ENCODE peak calls at places on chromosomes 6 and 20, in seven cellular contexts. One of them, this sample, is unnamed.

GRCh38 chr6:133890941-133891813 is 2.3 kb downstream of the TCF21 start:
- DNase-seq in AG04450: no peak
- DNase-seq in iris pigment epithelial cell: no peak
- DNase-seq in astrocyte of the cerebellum: no peak
- DNase-seq in T-helper 9 cell: no peak
- DNase-seq in SK-MEL-5: peak
- DNase-seq in left lung: peak
- DNase-seq in this sample: peak

GRCh38 chr6:2861071-2861821 is 19.6 kb upstream of the SERPINB1 start:
- DNase-seq in astrocyte of the cerebellum: no peak
- DNase-seq in SK-MEL-5: no peak
- DNase-seq in left lung: no peak
- DNase-seq in T-helper 9 cell: no peak
- DNase-seq in iris pigment epithelial cell: no peak
- DNase-seq in AG04450: no peak
- DNase-seq in this sample: no peak

GRCh38 chr6:15369838-15370237 is 124.0 kb downstream of the JARID2 start:
- DNase-seq in astrocyte of the cerebellum: no peak
- DNase-seq in left lung: no peak
- DNase-seq in AG04450: no peak
- DNase-seq in T-helper 9 cell: no peak
- DNase-seq in SK-MEL-5: no peak
- DNase-seq in iris pigment epithelial cell: no peak
- DNase-seq in this sample: no peak

GRCh38 chr20:48724891-48725588 is 102.8 kb downstream of the PREX1 start:
- DNase-seq in astrocyte of the cerebellum: no peak
- DNase-seq in iris pigment epithelial cell: no peak
- DNase-seq in AG04450: no peak
- DNase-seq in left lung: no peak
- DNase-seq in SK-MEL-5: no peak
- DNase-seq in T-helper 9 cell: no peak
- DNase-seq in this sample: peak

GRCh38 chr6:148422085-148422484 is 79.4 kb downstream of the SASH1 start:
- DNase-seq in SK-MEL-5: no peak
- DNase-seq in left lung: no peak
- DNase-seq in T-helper 9 cell: no peak
- DNase-seq in iris pigment epithelial cell: no peak
- DNase-seq in astrocyte of the cerebellum: no peak
- DNase-seq in AG04450: no peak
- DNase-seq in this sample: no peak

GRCh38 chr20:15867899-15868298 is 705.3 kb downstream of the KIF16B start:
- DNase-seq in AG04450: no peak
- DNase-seq in SK-MEL-5: peak
- DNase-seq in T-helper 9 cell: no peak
- DNase-seq in astrocyte of the cerebellum: no peak
- DNase-seq in left lung: no peak
- DNase-seq in iris pigment epithelial cell: no peak
- DNase-seq in this sample: no peak

GRCh38 chr20:36062799-36063198 is 91.7 kb upstream of the EPB41L1 start:
- DNase-seq in left lung: no peak
- DNase-seq in astrocyte of the cerebellum: no peak
- DNase-seq in AG04450: no peak
- DNase-seq in T-helper 9 cell: no peak
- DNase-seq in SK-MEL-5: no peak
- DNase-seq in iris pigment epithelial cell: peak
- DNase-seq in this sample: no peak

GRCh38 chr20:62020935-62021701 is 44.6 kb downstream of the TAF4 start:
- DNase-seq in SK-MEL-5: no peak
- DNase-seq in left lung: peak
- DNase-seq in iris pigment epithelial cell: peak
- DNase-seq in astrocyte of the cerebellum: no peak
- DNase-seq in T-helper 9 cell: no peak
- DNase-seq in AG04450: no peak
- DNase-seq in this sample: no peak

GRCh38 chr6:149082320-149082719 is 235.2 kb upstream of the TAB2 start:
- DNase-seq in astrocyte of the cerebellum: peak
- DNase-seq in left lung: no peak
- DNase-seq in T-helper 9 cell: peak
- DNase-seq in AG04450: no peak
- DNase-seq in SK-MEL-5: peak
- DNase-seq in iris pigment epithelial cell: peak
- DNase-seq in this sample: peak

GRCh38 chr6:57242505-57242904 is 20.4 kb upstream of the RAB23 start:
- DNase-seq in AG04450: peak
- DNase-seq in T-helper 9 cell: no peak
- DNase-seq in SK-MEL-5: no peak
- DNase-seq in astrocyte of the cerebellum: peak
- DNase-seq in iris pigment epithelial cell: peak
- DNase-seq in left lung: no peak
- DNase-seq in this sample: no peak

GRCh38 chr20:19996970-19997369 is 20.2 kb upstream of the NAA20 start:
- DNase-seq in AG04450: no peak
- DNase-seq in T-helper 9 cell: no peak
- DNase-seq in astrocyte of the cerebellum: peak
- DNase-seq in iris pigment epithelial cell: no peak
- DNase-seq in SK-MEL-5: no peak
- DNase-seq in left lung: no peak
- DNase-seq in this sample: no peak

GRCh38 chr20:23449400-23449799 is 3.3 kb downstream of the CST11 start:
- DNase-seq in astrocyte of the cerebellum: no peak
- DNase-seq in SK-MEL-5: no peak
- DNase-seq in AG04450: no peak
- DNase-seq in T-helper 9 cell: no peak
- DNase-seq in iris pigment epithelial cell: peak
- DNase-seq in left lung: no peak
- DNase-seq in this sample: no peak

GRCh38 chr20:45555198-45555597 is 8.0 kb upstream of the EPPIN start:
- DNase-seq in SK-MEL-5: no peak
- DNase-seq in astrocyte of the cerebellum: no peak
- DNase-seq in T-helper 9 cell: no peak
- DNase-seq in left lung: no peak
- DNase-seq in AG04450: no peak
- DNase-seq in iris pigment epithelial cell: no peak
- DNase-seq in this sample: no peak

GRCh38 chr20:2122921-2123320 is 21.3 kb downstream of the STK35 start:
- DNase-seq in SK-MEL-5: no peak
- DNase-seq in T-helper 9 cell: no peak
- DNase-seq in AG04450: peak
- DNase-seq in left lung: no peak
- DNase-seq in astrocyte of the cerebellum: no peak
- DNase-seq in iris pigment epithelial cell: peak
- DNase-seq in this sample: peak

GRCh38 chr6:34819571-34820480 is 27.9 kb downstream of the BLTP3A start:
- DNase-seq in T-helper 9 cell: no peak
- DNase-seq in left lung: no peak
- DNase-seq in AG04450: no peak
- DNase-seq in astrocyte of the cerebellum: no peak
- DNase-seq in iris pigment epithelial cell: no peak
- DNase-seq in SK-MEL-5: peak
- DNase-seq in this sample: no peak